ENCODE peak calls at places on chromosomes 6 and 20, in eight cellular contexts. D is brain microvascular endothelial cell; N is activated CD4-positive, alpha-beta T cell treated with anti-CD3 and anti-CD28 coated beads, Interleukin-2, amount 50 U/mL, for 1 hour; M is hippocampal formation; L is ecto neural progenitor cell; U is NCI-H748 treated with DMSO at 0.1 percent for 48 hours; Z is lung microvascular endothelial cell; V is effector CD4-positive, alpha-beta T cell. X is an unnamed sample.
A peak's percentile ranks its signal among the peaks of the same experiment; 100 is the strongest.

GRCh38 chr6:11650297-11650696 is 112.7 kb downstream of the TMEM170B start:
- DNase-seq in V (no peak), Z (peak; percentile 98), U (no peak), L (peak; percentile 61), N (no peak), M (no peak), D (peak; percentile 79), X (no peak)

GRCh38 chr6:97958143-97958542 is 675.1 kb upstream of the MMS22L start:
- DNase-seq in L (peak; percentile 71), D (no peak), N (no peak), V (no peak), U (no peak), Z (no peak), M (no peak), X (no peak)

GRCh38 chr20:35305682-35306556 is 13.7 kb upstream of the FAM83C start:
- DNase-seq in V (no peak), N (no peak), D (peak; percentile 99), M (no peak), Z (peak; percentile 83), L (no peak), U (no peak), X (peak; percentile 43)

GRCh38 chr6:168024951-168025510 is 27.6 kb downstream of the KIF25 start:
- DNase-seq in Z (no peak), L (peak; percentile 29), N (no peak), D (no peak), U (no peak), M (no peak), V (no peak), X (no peak)

GRCh38 chr20:40144581-40144980 is 544.5 kb downstream of the MAFB start:
- DNase-seq in Z (no peak), L (no peak), N (no peak), M (no peak), D (no peak), V (no peak), U (peak; percentile 50), X (no peak)

GRCh38 chr20:58697867-58698703 is 5.5 kb downstream of the NPEPL1 start:
- DNase-seq in M (no peak), Z (no peak), L (no peak), D (no peak), V (no peak), N (no peak), U (no peak), X (no peak)

GRCh38 chr6:33314943-33315752 is 1.3 kb upstream of the TAPBP start:
- DNase-seq in M (no peak), L (peak; percentile 70), Z (no peak), D (no peak), U (peak; percentile 67), V (no peak), N (no peak), X (no peak)

GRCh38 chr6:129886401-129887155 is 25.5 kb upstream of the TMEM244 start:
- DNase-seq in U (no peak), D (no peak), M (no peak), N (no peak), L (no peak), V (no peak), Z (no peak), X (no peak)

GRCh38 chr6:167129159-167129558 is 6.3 kb downstream of the CCR6 start:
- DNase-seq in L (no peak), Z (no peak), D (no peak), U (no peak), V (no peak), N (no peak), M (no peak), X (no peak)

GRCh38 chr20:35518975-35519374 is 10.5 kb downstream of the C20orf173 start:
- DNase-seq in M (no peak), N (no peak), D (no peak), U (no peak), V (no peak), L (no peak), Z (no peak), X (no peak)

GRCh38 chr20:25054133-25054820 is 3.7 kb downstream of the ACSS1 start:
- DNase-seq in D (no peak), U (no peak), N (no peak), V (no peak), Z (no peak), M (no peak), L (no peak), X (no peak)

GRCh38 chr6:105504660-105505059 is 101.8 kb upstream of the PREP start:
- DNase-seq in D (no peak), Z (no peak), L (no peak), N (no peak), V (no peak), M (no peak), U (no peak), X (no peak)

GRCh38 chr6:155116571-155116910 is 121.4 kb downstream of the TIAM2 start:
- DNase-seq in D (no peak), M (no peak), L (no peak), U (no peak), Z (no peak), V (no peak), N (no peak), X (no peak)

GRCh38 chr6:38702471-38703397 is at the start of gene GLO1:
- DNase-seq in D (peak; percentile 99), Z (peak; percentile 98), N (peak; percentile 94), V (peak; percentile 95), U (peak; percentile 97), L (peak; percentile 97), M (peak; percentile 99), X (peak; percentile 95)

GRCh38 chr6:34248198-34248726 is 544 bp downstream of the SMIM29 start:
- DNase-seq in L (peak; percentile 77), N (peak; percentile 33), U (no peak), Z (peak; percentile 39), M (no peak), D (no peak), V (peak; percentile 35), X (peak; percentile 46)

GRCh38 chr20:13342469-13343242 is 121.6 kb downstream of the ISM1 start:
- DNase-seq in Z (no peak), N (no peak), U (no peak), V (no peak), M (no peak), D (no peak), L (no peak), X (no peak)

GRCh38 chr20:58555078-58555765 is 40.0 kb upstream of the APCDD1L start:
- DNase-seq in M (no peak), Z (peak; percentile 11), N (no peak), L (no peak), U (no peak), D (peak; percentile 53), V (no peak), X (no peak)

GRCh38 chr6:43264599-43264998 is 21.3 kb downstream of the TTBK1 start:
- DNase-seq in L (no peak), U (no peak), N (no peak), M (no peak), Z (no peak), D (no peak), V (no peak), X (no peak)

GRCh38 chr6:20479075-20479871 is 55.0 kb upstream of the CDKAL1 start:
- DNase-seq in Z (no peak), M (no peak), V (no peak), D (no peak), U (peak; percentile 88), L (no peak), N (no peak), X (no peak)

GRCh38 chr20:17878912-17879602 is 89.5 kb downstream of the SNX5 start:
- DNase-seq in N (no peak), L (no peak), Z (no peak), M (no peak), D (no peak), V (no peak), U (no peak), X (no peak)

GRCh38 chr6:80438728-80439127 is 332.3 kb downstream of the BCKDHB start:
- DNase-seq in L (no peak), M (no peak), D (peak; percentile 81), U (no peak), V (no peak), N (no peak), Z (no peak), X (no peak)

GRCh38 chr6:157106487-157106886 is 216.8 kb downstream of the TMEM242 start:
- DNase-seq in U (no peak), N (no peak), L (no peak), D (peak; percentile 74), V (no peak), Z (no peak), M (no peak), X (no peak)

GRCh38 chr6:153852034-153852433 is 187.0 kb upstream of the OPRM1 start:
- DNase-seq in Z (no peak), D (no peak), U (no peak), M (no peak), V (no peak), N (no peak), L (no peak), X (no peak)